ENCODE peak calls at places on chromosomes 11 and 22, in four cellular contexts. F, R, L and D are unnamed samples. For H3K4me1, the result is how much of the 10 kb centered on the place peaks cover.

GRCh38 chr11:469684-470667 is 19.9 kb downstream of the PTDSS2 start:
- DNase-seq in F (no peak), R (peak), L (no peak), D (peak)

GRCh38 chr11:122803306-122803705 is 35.0 kb upstream of the CRTAM start:
- DNase-seq in F (no peak), R (peak), L (no peak), D (peak)

GRCh38 chr22:31102441-31103081 is 4.8 kb downstream of the SELENOM start:
- DNase-seq in F (no peak), R (peak), L (no peak), D (peak)

GRCh38 chr11:64854534-64855502 is 10.4 kb upstream of the CDC42BPG start:
- DNase-seq in F (no peak), R (peak), L (no peak), D (peak)

GRCh38 chr11:1306186-1307162 is 3.0 kb downstream of the TOLLIP start:
- DNase-seq in F (peak), R (no peak), L (peak), D (no peak)

GRCh38 chr22:40628354-40629042 is 8.0 kb downstream of the MRTFA start:
- DNase-seq in F (no peak), R (peak), L (no peak), D (no peak)

GRCh38 chr11:83493918-83494317 is 207.8 kb upstream of the CCDC90B start:
- DNase-seq in F (no peak), R (no peak), L (no peak), D (no peak)

GRCh38 chr22:45878901-45879551 is 97.9 kb downstream of the WNT7B start:
- DNase-seq in F (peak), R (no peak), L (peak), D (no peak)

GRCh38 chr11:93614111-93614784 is 47.2 kb upstream of the CEP295 start:
- DNase-seq in F (peak), R (no peak), L (no peak), D (peak)

GRCh38 chr11:83241291-83241946 is 44.7 kb downstream of the CCDC90B start:
- DNase-seq in F (peak), R (peak), L (peak), D (peak)

GRCh38 chr11:120288021-120288420 is 37.1 kb upstream of the TLCD5 start:
- DNase-seq in F (no peak), R (no peak), L (no peak), D (no peak)

GRCh38 chr11:567629-568258 is 7.0 kb downstream of the RASSF7 start:
- DNase-seq in F (no peak), R (no peak), L (no peak), D (no peak)

GRCh38 chr11:112903310-112903709 is 57.9 kb upstream of the NCAM1 start:
- DNase-seq in F (no peak), R (no peak), L (no peak), D (no peak)

GRCh38 chr22:32202539-32203180 is 2.2 kb downstream of the RFPL2 start:
- DNase-seq in F (peak), R (peak), L (peak), D (peak)

GRCh38 chr11:60133917-60134316 is 45.5 kb downstream of the MS4A2 start:
- DNase-seq in F (no peak), R (no peak), L (no peak), D (no peak)

GRCh38 chr11:116829525-116830183 is at the start of gene APOC3:
- DNase-seq in F (no peak), R (peak), L (no peak), D (no peak)

GRCh38 chr11:121841487-121842167 is 274.4 kb downstream of the BLID start:
- DNase-seq in F (no peak), R (peak), L (no peak), D (peak)

GRCh38 chr11:128707671-128708070 is 13.8 kb downstream of the FLI1 start:
- DNase-seq in F (no peak), R (peak), L (no peak), D (no peak)

GRCh38 chr11:117579148-117579547 is 217.9 kb downstream of the DSCAML1 start:
- DNase-seq in F (no peak), R (no peak), L (no peak), D (no peak)

GRCh38 chr11:116465056-116465455 is 307.7 kb downstream of the BUD13 start:
- DNase-seq in F (no peak), R (no peak), L (no peak), D (no peak)

GRCh38 chr11:129747161-129747560 is 68.5 kb upstream of the TMEM45B start:
- DNase-seq in F (no peak), R (no peak), L (no peak), D (no peak)

GRCh38 chr22:30609260-30610185 is 2.5 kb downstream of the TCN2 start:
- DNase-seq in F (no peak), R (peak), L (no peak), D (peak)

GRCh38 chr22:34045311-34045710 is 125.0 kb upstream of the LARGE1 start:
- DNase-seq in F (no peak), R (no peak), L (no peak), D (peak)

GRCh38 chr11:43458486-43458885 is 99.8 kb downstream of the TTC17 start:
- DNase-seq in F (no peak), R (no peak), L (no peak), D (no peak)

DNA sequence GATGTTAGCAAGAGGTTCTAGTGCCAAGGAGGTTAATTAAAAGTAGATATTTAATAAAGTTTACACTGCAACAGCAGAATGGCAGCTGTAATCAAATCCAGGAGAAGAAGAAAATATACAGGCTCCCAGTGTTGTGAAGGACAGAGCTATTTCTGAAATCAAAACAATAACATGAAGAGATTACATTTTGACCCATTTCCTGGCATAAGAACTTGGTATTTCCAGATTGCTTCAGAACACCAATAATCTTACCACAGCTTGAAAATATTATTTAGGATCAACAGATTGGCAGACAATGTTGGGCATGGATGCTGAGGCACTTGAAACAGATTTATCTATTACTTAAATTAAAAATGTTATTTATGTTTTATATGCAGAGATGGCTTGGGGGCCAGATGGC is 692.5 kb downstream of the KCNA4 start:
- DNase-seq in F (no peak), R (no peak), L (no peak), D (no peak)
- H3K4me1 ChIP-seq in F (under half), R (under half), L (under half), D (under half)

DNA sequence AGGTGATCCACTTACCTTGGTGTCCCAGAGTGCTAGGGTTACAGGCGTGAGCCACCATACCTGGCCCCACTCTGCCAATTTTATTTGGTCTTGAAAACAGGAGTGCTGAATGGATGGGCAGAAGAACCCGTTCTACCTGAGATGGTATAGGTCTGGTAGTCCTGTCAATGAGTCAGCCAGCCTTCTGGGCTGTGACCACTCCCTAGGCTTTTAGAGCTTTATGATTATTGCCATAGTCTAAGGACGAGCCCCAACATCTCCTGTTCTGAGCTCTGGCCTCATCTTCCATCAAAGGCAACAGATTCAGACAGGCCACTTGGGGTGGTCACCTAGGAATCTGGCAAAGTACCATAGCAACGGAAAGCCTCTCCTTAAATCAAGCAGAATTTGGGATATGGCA is 11.5 kb downstream of the ZDHHC5 start:
- DNase-seq in F (no peak), R (no peak), L (no peak), D (no peak)
- H3K27ac ChIP-seq in F (no peak), R (no peak), L (no peak), D (no peak)

DNA sequence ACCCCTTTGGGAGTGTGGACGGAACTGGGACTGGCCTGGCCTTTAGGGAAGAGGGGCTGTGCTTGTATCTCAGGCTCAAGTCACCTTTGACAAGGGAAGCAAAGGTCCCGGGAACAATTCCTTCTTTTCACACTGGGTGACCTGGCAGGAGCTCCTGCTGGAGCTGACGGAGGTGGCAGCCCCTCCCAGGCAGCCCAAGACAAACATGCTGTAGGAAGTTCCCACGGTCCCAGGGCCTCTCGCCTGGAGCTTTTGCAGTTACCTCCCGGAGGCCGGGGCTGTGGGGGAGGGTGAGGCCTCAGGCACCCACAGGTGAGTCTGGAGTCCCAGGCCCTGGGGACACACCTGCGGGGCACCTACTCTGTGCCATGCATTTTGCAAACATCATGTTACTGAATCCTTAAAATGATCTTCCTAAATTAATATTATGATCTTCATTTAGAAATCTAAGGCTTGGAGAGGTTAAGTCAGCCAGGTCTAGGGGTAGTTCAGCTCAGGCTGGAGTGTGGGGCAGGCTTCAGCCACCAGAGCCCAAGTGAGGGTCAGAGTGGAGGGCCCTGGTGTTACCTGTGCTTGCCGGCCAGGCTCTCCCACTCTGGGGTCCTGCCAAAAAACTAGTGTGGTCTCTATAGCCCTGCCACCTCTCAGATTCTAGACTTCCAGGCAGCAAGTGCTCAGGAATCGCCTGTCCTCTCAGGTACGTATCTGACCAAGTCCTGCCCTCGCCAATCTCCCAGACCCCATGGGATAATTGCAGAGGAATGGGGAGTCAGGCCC is 15.7 kb upstream of the MYEOV start:
- DNase-seq in F (no peak), R (no peak), L (no peak), D (no peak)
- H3K56ac ChIP-seq in F (no peak), R (no peak), L (no peak), D (no peak)

GRCh38 chr11:130894322-130895025 is 21.8 kb downstream of the SNX19 start:
- DNase-seq in F (peak), R (peak), L (peak), D (peak)
- H3K4me1 ChIP-seq in F (under half), R (under half), L (under half), D (under half)

GRCh38 chr11:66289548-66290331 is 797 bp upstream of the YIF1A start:
- DNase-seq in F (peak), R (no peak), L (peak), D (peak)

GRCh38 chr11:66292543-66293332 is 1.0 kb downstream of the TMEM151A start:
- DNase-seq in F (no peak), R (no peak), L (peak), D (no peak)

GRCh38 chr11:66291706-66292542 is at the start of gene TMEM151A:
- DNase-seq in F (no peak), R (no peak), L (peak), D (no peak)

GRCh38 chr11:66290332-66290629 is 1.3 kb upstream of the YIF1A start:
- DNase-seq in F (no peak), R (no peak), L (no peak), D (no peak)

GRCh38 chr11:66291303-66291705 is 390 bp upstream of the TMEM151A start:
- DNase-seq in F (no peak), R (no peak), L (peak), D (no peak)
- H3K27ac ChIP-seq in F (no peak), R (no peak), L (no peak), D (no peak)

GRCh38 chr11:95222817-95223216 is 8.2 kb downstream of the SESN3 start:
- DNase-seq in F (no peak), R (no peak), L (no peak), D (no peak)
- H3K56ac ChIP-seq in F (no peak), R (no peak), L (no peak), D (no peak)

GRCh38 chr11:77642228-77642627 is 4.6 kb upstream of the CLNS1A start:
- DNase-seq in F (no peak), R (no peak), L (no peak), D (no peak)
- H3K4me1 ChIP-seq in F (under half), R (under half), L (under half), D (under half)